ENCODE peak calls at places on chromosomes 11 and 22, in nine cellular contexts. H, P, R, Z, A, J, E, W and B are unnamed samples.

GRCh38 chr11:134405436-134405835 is 6.6 kb downstream of the B3GAT1 start:
- DNase-seq in H (no peak), P (no peak), R (no peak), Z (no peak), A (no peak), J (no peak), E (no peak), W (no peak), B (no peak)

GRCh38 chr11:22173532-22173931 is 19.4 kb upstream of the ANO5 start:
- DNase-seq in H (no peak), P (no peak), R (no peak), Z (no peak), A (no peak), J (no peak), E (no peak), W (no peak), B (no peak)

GRCh38 chr22:31439805-31440204 is 40.4 kb downstream of the DRG1 start:
- DNase-seq in H (no peak), P (no peak), R (no peak), Z (peak; percentile 78), A (no peak), J (no peak), E (no peak), W (no peak), B (no peak)

GRCh38 chr11:93319224-93319839 is 11.2 kb upstream of the DEUP1 start:
- DNase-seq in H (no peak), P (no peak), R (no peak), Z (no peak), A (no peak), J (no peak), E (no peak), W (no peak), B (no peak)

GRCh38 chr11:132054822-132055221 is 684.4 kb downstream of the NTM start:
- DNase-seq in H (peak; percentile 96), P (no peak), R (peak; percentile 89), Z (no peak), A (no peak), J (no peak), E (no peak), W (no peak), B (peak; percentile 13)

GRCh38 chr11:83006877-83007330 is 64.8 kb downstream of the RAB30 start:
- DNase-seq in H (no peak), P (no peak), R (no peak), Z (no peak), A (no peak), J (no peak), E (no peak), W (peak; percentile 51), B (no peak)

GRCh38 chr11:33507967-33508366 is 192.7 kb downstream of the C11orf91 start:
- DNase-seq in H (peak; percentile 38), P (no peak), R (peak; percentile 53), Z (no peak), A (no peak), J (peak; percentile 6), E (no peak), W (peak; percentile 43), B (no peak)

GRCh38 chr11:57874981-57875380 is 113.4 kb downstream of the CTNND1 start:
- DNase-seq in H (no peak), P (no peak), R (no peak), Z (no peak), A (no peak), J (no peak), E (no peak), W (no peak), B (no peak)

GRCh38 chr11:108069947-108070346 is 51.4 kb upstream of the ACAT1 start:
- DNase-seq in H (peak; percentile 49), P (no peak), R (peak; percentile 75), Z (no peak), A (no peak), J (no peak), E (no peak), W (no peak), B (peak; percentile 4)

GRCh38 chr22:19787849-19788141 is 27.2 kb downstream of the TBX1 start:
- DNase-seq in H (no peak), P (peak; percentile 30), R (no peak), Z (no peak), A (no peak), J (no peak), E (no peak), W (no peak), B (no peak)

GRCh38 chr22:19679476-19680099 is 34.7 kb upstream of the SEPTIN5 start:
- DNase-seq in H (no peak), P (peak; percentile 76), R (no peak), Z (peak; percentile 89), A (no peak), J (no peak), E (no peak), W (peak; percentile 52), B (no peak)

GRCh38 chr11:2511421-2512369 is 66.9 kb downstream of the KCNQ1 start:
- DNase-seq in H (no peak), P (peak; percentile 47), R (no peak), Z (peak; percentile 65), A (peak; percentile 41), J (no peak), E (peak; percentile 13), W (peak; percentile 3), B (no peak)

GRCh38 chr11:13596601-13597000 is 71.9 kb upstream of the FAR1 start:
- DNase-seq in H (no peak), P (no peak), R (no peak), Z (no peak), A (no peak), J (no peak), E (no peak), W (no peak), B (no peak)

GRCh38 chr11:44622190-44622650 is 56.8 kb downstream of the CD82 start:
- DNase-seq in H (no peak), P (no peak), R (no peak), Z (peak; percentile 33), A (peak; percentile 27), J (no peak), E (no peak), W (no peak), B (no peak)

GRCh38 chr11:58513747-58514367 is 6.0 kb upstream of the OR5B21 start:
- DNase-seq in H (peak; percentile 60), P (no peak), R (peak; percentile 76), Z (no peak), A (no peak), J (peak; percentile 64), E (no peak), W (peak; percentile 55), B (peak; percentile 64)

GRCh38 chr22:29344137-29344536 is 28.6 kb upstream of the RASL10A start:
- DNase-seq in H (peak; percentile 94), P (peak; percentile 79), R (peak; percentile 79), Z (peak; percentile 87), A (peak; percentile 70), J (peak; percentile 86), E (no peak), W (peak; percentile 94), B (peak; percentile 78)

GRCh38 chr22:29348956-29349355 is 33.5 kb upstream of the RASL10A start:
- DNase-seq in H (peak; percentile 65), P (peak; percentile 25), R (no peak), Z (no peak), A (no peak), J (no peak), E (no peak), W (no peak), B (peak; percentile 94)

GRCh38 chr22:29346659-29347058 is 31.2 kb upstream of the RASL10A start:
- DNase-seq in H (no peak), P (no peak), R (no peak), Z (peak; percentile 82), A (no peak), J (no peak), E (no peak), W (no peak), B (no peak)

GRCh38 chr22:29343313-29343805 is 27.9 kb upstream of the RASL10A start:
- DNase-seq in H (peak; percentile 61), P (peak; percentile 75), R (peak; percentile 40), Z (peak; percentile 79), A (peak; percentile 62), J (no peak), E (no peak), W (peak; percentile 92), B (peak; percentile 36)

GRCh38 chr22:29345932-29346331 is 30.4 kb upstream of the RASL10A start:
- DNase-seq in H (no peak), P (no peak), R (peak; percentile 4), Z (no peak), A (no peak), J (no peak), E (no peak), W (no peak), B (no peak)
- H3K27ac ChIP-seq in H (no peak overlapping the region), P (no peak overlapping the region), R (no peak overlapping the region), Z (no peak overlapping the region), A (no peak overlapping the region), J (no peak overlapping the region), E (no peak overlapping the region), W (no peak overlapping the region), B (no peak overlapping the region)

GRCh38 chr22:27859336-27859735 is 57.8 kb upstream of the MN1 start:
- DNase-seq in H (no peak), P (no peak), R (peak; percentile 46), Z (no peak), A (no peak), J (no peak), E (no peak), W (no peak), B (no peak)
- H3K27ac ChIP-seq in H (no peak overlapping the region), P (peak overlapping the region; percentile 51), R (peak overlapping the region; percentile 100), Z (no peak overlapping the region), A (peak overlapping the region; percentile 16), J (no peak overlapping the region), E (no peak overlapping the region), W (no peak overlapping the region), B (peak overlapping the region; percentile 46)

GRCh38 chr11:61830318-61831105 is 2.4 kb downstream of the FADS2 start:
- DNase-seq in H (no peak), P (no peak), R (peak; percentile 28), Z (no peak), A (no peak), J (no peak), E (no peak), W (no peak), B (no peak)

GRCh38 chr11:61833478-61833877 is 5.4 kb downstream of the FADS2 start:
- DNase-seq in H (no peak), P (no peak), R (no peak), Z (peak; percentile 21), A (no peak), J (no peak), E (no peak), W (no peak), B (no peak)

GRCh38 chr11:61833926-61834277 is 5.8 kb downstream of the FADS2 start:
- DNase-seq in H (no peak), P (no peak), R (no peak), Z (peak; percentile 30), A (no peak), J (no peak), E (no peak), W (no peak), B (no peak)

GRCh38 chr11:61832758-61833157 is 4.7 kb downstream of the FADS2 start:
- DNase-seq in H (no peak), P (no peak), R (no peak), Z (peak; percentile 50), A (no peak), J (no peak), E (no peak), W (no peak), B (no peak)

GRCh38 chr11:61832207-61832606 is 4.1 kb downstream of the FADS2 start:
- DNase-seq in H (no peak), P (no peak), R (no peak), Z (no peak), A (no peak), J (no peak), E (no peak), W (no peak), B (no peak)
- H3K27ac ChIP-seq in H (no peak overlapping the region), P (no peak overlapping the region), R (no peak overlapping the region), Z (no peak overlapping the region), A (no peak overlapping the region), J (no peak overlapping the region), E (no peak overlapping the region), W (no peak overlapping the region), B (peak overlapping the region; percentile 83)

GRCh38 chr11:46672381-46672839 is 28.0 kb downstream of the ARHGAP1 start:
- DNase-seq in H (no peak), P (no peak), R (no peak), Z (peak; percentile 59), A (no peak), J (no peak), E (no peak), W (no peak), B (no peak)
- H3K27ac ChIP-seq in H (no peak overlapping the region), P (peak overlapping the region; percentile 18), R (no peak overlapping the region), Z (peak overlapping the region; percentile 34), A (peak overlapping the region; percentile 87), J (no peak overlapping the region), E (no peak overlapping the region), W (peak overlapping the region; percentile 26), B (peak overlapping the region; percentile 14)